ENCODE peak calls at places on chromosomes 2 and 18, in nine cellular contexts. One of them, this sample, is unnamed.

GRCh38 chr2:150341982-150342680 is 145.3 kb downstream of the RND3 start:
- DNase-seq in stimulated activated CD4-positive, alpha-beta T cell treated with anti-CD3 and anti-CD28 coated beads, TNF-alpha, amount 100 ng/mL, for 4 hours: no peak
- DNase-seq in NK-92 treated with Interleukin-12 subunit alpha and Interleukin-12 subunit beta, amount 100 ng/mL, for 24 hours: no peak
- DNase-seq in NB4: no peak
- DNase-seq in HCEC 1CT: no peak
- DNase-seq in EL: no peak
- DNase-seq in AG08395: no peak
- DNase-seq in breast epithelium: no peak
- DNase-seq in activated T-cell treated with anti-CD3 and anti-CD28 coated beads for 48 hours: no peak
- DNase-seq in this sample: no peak

GRCh38 chr2:28972778-28973335 is 8.2 kb upstream of the TOGARAM2 start:
- DNase-seq in stimulated activated CD4-positive, alpha-beta T cell treated with anti-CD3 and anti-CD28 coated beads, TNF-alpha, amount 100 ng/mL, for 4 hours: no peak
- DNase-seq in NK-92 treated with Interleukin-12 subunit alpha and Interleukin-12 subunit beta, amount 100 ng/mL, for 24 hours: no peak
- DNase-seq in NB4: no peak
- DNase-seq in HCEC 1CT: no peak
- DNase-seq in EL: no peak
- DNase-seq in AG08395: no peak
- DNase-seq in breast epithelium: no peak
- DNase-seq in activated T-cell treated with anti-CD3 and anti-CD28 coated beads for 48 hours: no peak
- DNase-seq in this sample: no peak

GRCh38 chr18:79953921-79954651 is 2.6 kb upstream of the SLC66A2 start:
- DNase-seq in stimulated activated CD4-positive, alpha-beta T cell treated with anti-CD3 and anti-CD28 coated beads, TNF-alpha, amount 100 ng/mL, for 4 hours: no peak
- DNase-seq in NK-92 treated with Interleukin-12 subunit alpha and Interleukin-12 subunit beta, amount 100 ng/mL, for 24 hours: no peak
- DNase-seq in NB4: peak
- DNase-seq in HCEC 1CT: no peak
- DNase-seq in EL: no peak
- DNase-seq in AG08395: no peak
- DNase-seq in breast epithelium: peak
- DNase-seq in activated T-cell treated with anti-CD3 and anti-CD28 coated beads for 48 hours: no peak
- DNase-seq in this sample: no peak

GRCh38 chr2:48105848-48106247 is 199.6 kb upstream of the FBXO11 start:
- DNase-seq in stimulated activated CD4-positive, alpha-beta T cell treated with anti-CD3 and anti-CD28 coated beads, TNF-alpha, amount 100 ng/mL, for 4 hours: no peak
- DNase-seq in NK-92 treated with Interleukin-12 subunit alpha and Interleukin-12 subunit beta, amount 100 ng/mL, for 24 hours: no peak
- DNase-seq in NB4: no peak
- DNase-seq in HCEC 1CT: no peak
- DNase-seq in EL: no peak
- DNase-seq in AG08395: no peak
- DNase-seq in breast epithelium: no peak
- DNase-seq in activated T-cell treated with anti-CD3 and anti-CD28 coated beads for 48 hours: no peak
- DNase-seq in this sample: no peak

GRCh38 chr18:59055345-59056032 is 84.2 kb upstream of the SEC11C start:
- DNase-seq in stimulated activated CD4-positive, alpha-beta T cell treated with anti-CD3 and anti-CD28 coated beads, TNF-alpha, amount 100 ng/mL, for 4 hours: no peak
- DNase-seq in NK-92 treated with Interleukin-12 subunit alpha and Interleukin-12 subunit beta, amount 100 ng/mL, for 24 hours: no peak
- DNase-seq in NB4: no peak
- DNase-seq in HCEC 1CT: no peak
- DNase-seq in EL: no peak
- DNase-seq in AG08395: no peak
- DNase-seq in breast epithelium: no peak
- DNase-seq in activated T-cell treated with anti-CD3 and anti-CD28 coated beads for 48 hours: no peak
- DNase-seq in this sample: no peak

GRCh38 chr2:212815453-212815852 is 276.9 kb upstream of the ERBB4 start:
- DNase-seq in stimulated activated CD4-positive, alpha-beta T cell treated with anti-CD3 and anti-CD28 coated beads, TNF-alpha, amount 100 ng/mL, for 4 hours: no peak
- DNase-seq in NK-92 treated with Interleukin-12 subunit alpha and Interleukin-12 subunit beta, amount 100 ng/mL, for 24 hours: peak
- DNase-seq in NB4: peak
- DNase-seq in HCEC 1CT: no peak
- DNase-seq in EL: no peak
- DNase-seq in AG08395: no peak
- DNase-seq in breast epithelium: no peak
- DNase-seq in activated T-cell treated with anti-CD3 and anti-CD28 coated beads for 48 hours: peak
- DNase-seq in this sample: no peak

GRCh38 chr2:23009545-23010149 is 375.3 kb upstream of the KLHL29 start:
- DNase-seq in stimulated activated CD4-positive, alpha-beta T cell treated with anti-CD3 and anti-CD28 coated beads, TNF-alpha, amount 100 ng/mL, for 4 hours: no peak
- DNase-seq in NK-92 treated with Interleukin-12 subunit alpha and Interleukin-12 subunit beta, amount 100 ng/mL, for 24 hours: no peak
- DNase-seq in NB4: no peak
- DNase-seq in HCEC 1CT: no peak
- DNase-seq in EL: peak
- DNase-seq in AG08395: peak
- DNase-seq in breast epithelium: peak
- DNase-seq in activated T-cell treated with anti-CD3 and anti-CD28 coated beads for 48 hours: no peak
- DNase-seq in this sample: no peak

GRCh38 chr2:41906325-41906700 is 141.5 kb upstream of the PKDCC start:
- DNase-seq in stimulated activated CD4-positive, alpha-beta T cell treated with anti-CD3 and anti-CD28 coated beads, TNF-alpha, amount 100 ng/mL, for 4 hours: no peak
- DNase-seq in NK-92 treated with Interleukin-12 subunit alpha and Interleukin-12 subunit beta, amount 100 ng/mL, for 24 hours: no peak
- DNase-seq in NB4: no peak
- DNase-seq in HCEC 1CT: peak
- DNase-seq in EL: no peak
- DNase-seq in AG08395: peak
- DNase-seq in breast epithelium: no peak
- DNase-seq in activated T-cell treated with anti-CD3 and anti-CD28 coated beads for 48 hours: no peak
- DNase-seq in this sample: no peak

GRCh38 chr18:68244786-68245185 is 470.1 kb downstream of the TMX3 start:
- DNase-seq in stimulated activated CD4-positive, alpha-beta T cell treated with anti-CD3 and anti-CD28 coated beads, TNF-alpha, amount 100 ng/mL, for 4 hours: no peak
- DNase-seq in NK-92 treated with Interleukin-12 subunit alpha and Interleukin-12 subunit beta, amount 100 ng/mL, for 24 hours: no peak
- DNase-seq in NB4: no peak
- DNase-seq in HCEC 1CT: peak
- DNase-seq in EL: peak
- DNase-seq in AG08395: no peak
- DNase-seq in breast epithelium: no peak
- DNase-seq in activated T-cell treated with anti-CD3 and anti-CD28 coated beads for 48 hours: no peak
- DNase-seq in this sample: no peak

GRCh38 chr2:177161741-177162440 is 50.7 kb upstream of the HNRNPA3 start:
- DNase-seq in stimulated activated CD4-positive, alpha-beta T cell treated with anti-CD3 and anti-CD28 coated beads, TNF-alpha, amount 100 ng/mL, for 4 hours: no peak
- DNase-seq in NK-92 treated with Interleukin-12 subunit alpha and Interleukin-12 subunit beta, amount 100 ng/mL, for 24 hours: no peak
- DNase-seq in NB4: peak
- DNase-seq in HCEC 1CT: peak
- DNase-seq in EL: peak
- DNase-seq in AG08395: peak
- DNase-seq in breast epithelium: no peak
- DNase-seq in activated T-cell treated with anti-CD3 and anti-CD28 coated beads for 48 hours: no peak
- DNase-seq in this sample: no peak

GRCh38 chr2:218961651-218962570 is 2.4 kb downstream of the CDK5R2 start:
- DNase-seq in stimulated activated CD4-positive, alpha-beta T cell treated with anti-CD3 and anti-CD28 coated beads, TNF-alpha, amount 100 ng/mL, for 4 hours: no peak
- DNase-seq in NK-92 treated with Interleukin-12 subunit alpha and Interleukin-12 subunit beta, amount 100 ng/mL, for 24 hours: no peak
- DNase-seq in NB4: no peak
- DNase-seq in HCEC 1CT: no peak
- DNase-seq in EL: no peak
- DNase-seq in AG08395: peak
- DNase-seq in breast epithelium: no peak
- DNase-seq in activated T-cell treated with anti-CD3 and anti-CD28 coated beads for 48 hours: no peak
- DNase-seq in this sample: no peak

GRCh38 chr2:381919-382833 is 94.3 kb upstream of the ALKAL2 start:
- DNase-seq in stimulated activated CD4-positive, alpha-beta T cell treated with anti-CD3 and anti-CD28 coated beads, TNF-alpha, amount 100 ng/mL, for 4 hours: no peak
- DNase-seq in NK-92 treated with Interleukin-12 subunit alpha and Interleukin-12 subunit beta, amount 100 ng/mL, for 24 hours: no peak
- DNase-seq in NB4: no peak
- DNase-seq in HCEC 1CT: no peak
- DNase-seq in EL: no peak
- DNase-seq in AG08395: no peak
- DNase-seq in breast epithelium: no peak
- DNase-seq in activated T-cell treated with anti-CD3 and anti-CD28 coated beads for 48 hours: no peak
- DNase-seq in this sample: no peak

GRCh38 chr2:186498834-186499233 is 12.8 kb downstream of the ZC3H15 start:
- DNase-seq in stimulated activated CD4-positive, alpha-beta T cell treated with anti-CD3 and anti-CD28 coated beads, TNF-alpha, amount 100 ng/mL, for 4 hours: no peak
- DNase-seq in NK-92 treated with Interleukin-12 subunit alpha and Interleukin-12 subunit beta, amount 100 ng/mL, for 24 hours: no peak
- DNase-seq in NB4: no peak
- DNase-seq in HCEC 1CT: no peak
- DNase-seq in EL: no peak
- DNase-seq in AG08395: no peak
- DNase-seq in breast epithelium: no peak
- DNase-seq in activated T-cell treated with anti-CD3 and anti-CD28 coated beads for 48 hours: no peak
- DNase-seq in this sample: no peak

GRCh38 chr18:65567372-65567771 is 183.4 kb upstream of the CDH7 start:
- DNase-seq in stimulated activated CD4-positive, alpha-beta T cell treated with anti-CD3 and anti-CD28 coated beads, TNF-alpha, amount 100 ng/mL, for 4 hours: no peak
- DNase-seq in NK-92 treated with Interleukin-12 subunit alpha and Interleukin-12 subunit beta, amount 100 ng/mL, for 24 hours: no peak
- DNase-seq in NB4: peak
- DNase-seq in HCEC 1CT: no peak
- DNase-seq in EL: no peak
- DNase-seq in AG08395: no peak
- DNase-seq in breast epithelium: no peak
- DNase-seq in activated T-cell treated with anti-CD3 and anti-CD28 coated beads for 48 hours: no peak
- DNase-seq in this sample: no peak

GRCh38 chr2:201839727-201840126 is 33.4 kb downstream of the CDK15 start:
- DNase-seq in stimulated activated CD4-positive, alpha-beta T cell treated with anti-CD3 and anti-CD28 coated beads, TNF-alpha, amount 100 ng/mL, for 4 hours: no peak
- DNase-seq in NK-92 treated with Interleukin-12 subunit alpha and Interleukin-12 subunit beta, amount 100 ng/mL, for 24 hours: no peak
- DNase-seq in NB4: no peak
- DNase-seq in HCEC 1CT: peak
- DNase-seq in EL: no peak
- DNase-seq in AG08395: no peak
- DNase-seq in breast epithelium: no peak
- DNase-seq in activated T-cell treated with anti-CD3 and anti-CD28 coated beads for 48 hours: no peak
- DNase-seq in this sample: no peak

GRCh38 chr18:13388586-13389490 is 170.3 kb downstream of the LDLRAD4 start:
- DNase-seq in stimulated activated CD4-positive, alpha-beta T cell treated with anti-CD3 and anti-CD28 coated beads, TNF-alpha, amount 100 ng/mL, for 4 hours: no peak
- DNase-seq in NK-92 treated with Interleukin-12 subunit alpha and Interleukin-12 subunit beta, amount 100 ng/mL, for 24 hours: no peak
- DNase-seq in NB4: no peak
- DNase-seq in HCEC 1CT: no peak
- DNase-seq in EL: no peak
- DNase-seq in AG08395: no peak
- DNase-seq in breast epithelium: no peak
- DNase-seq in activated T-cell treated with anti-CD3 and anti-CD28 coated beads for 48 hours: no peak
- DNase-seq in this sample: no peak

GRCh38 chr2:84958135-84959044 is 12.6 kb upstream of the KCMF1 start:
- DNase-seq in stimulated activated CD4-positive, alpha-beta T cell treated with anti-CD3 and anti-CD28 coated beads, TNF-alpha, amount 100 ng/mL, for 4 hours: no peak
- DNase-seq in NK-92 treated with Interleukin-12 subunit alpha and Interleukin-12 subunit beta, amount 100 ng/mL, for 24 hours: no peak
- DNase-seq in NB4: no peak
- DNase-seq in HCEC 1CT: peak
- DNase-seq in EL: peak
- DNase-seq in AG08395: peak
- DNase-seq in breast epithelium: peak
- DNase-seq in activated T-cell treated with anti-CD3 and anti-CD28 coated beads for 48 hours: no peak
- DNase-seq in this sample: no peak

GRCh38 chr2:18047896-18048657 is 169.6 kb downstream of the KCNS3 start:
- DNase-seq in stimulated activated CD4-positive, alpha-beta T cell treated with anti-CD3 and anti-CD28 coated beads, TNF-alpha, amount 100 ng/mL, for 4 hours: no peak
- DNase-seq in NK-92 treated with Interleukin-12 subunit alpha and Interleukin-12 subunit beta, amount 100 ng/mL, for 24 hours: no peak
- DNase-seq in NB4: no peak
- DNase-seq in HCEC 1CT: peak
- DNase-seq in EL: peak
- DNase-seq in AG08395: peak
- DNase-seq in breast epithelium: peak
- DNase-seq in activated T-cell treated with anti-CD3 and anti-CD28 coated beads for 48 hours: no peak
- DNase-seq in this sample: no peak